ENCODE peak calls at places on chromosomes 1 and 21, in eight cellular contexts. V is testis; I is left ventricle myocardium inferior; D is thoracic aorta; E is neuronal stem cell; G is naive thymus-derived CD4-positive, alpha-beta T cell; K is lower lobe of right lung; O is IMR-90. A is an unnamed sample. For H3K36me3, the result is how much of the 10 kb centered on the place peaks cover.

GRCh38 chr1:73065585-73065984 is 783.2 kb upstream of the NEGR1 start:
- DNase-seq in V (no peak), I (no peak), D (no peak), E (peak), G (no peak), K (no peak), O (no peak), A (no peak)

GRCh38 chr1:209620484-209620879 is 31.7 kb downstream of the LAMB3 start:
- DNase-seq in V (no peak), I (no peak), D (no peak), E (no peak), G (no peak), K (no peak), O (peak), A (peak)

GRCh38 chr21:37921091-37921490 is 4.8 kb upstream of the KCNJ6 start:
- DNase-seq in V (no peak), I (no peak), D (no peak), E (no peak), G (no peak), K (no peak), O (peak), A (no peak)

GRCh38 chr1:12143631-12144155 is 23.1 kb upstream of the TNFRSF1B start:
- DNase-seq in V (peak), I (peak), D (peak), E (no peak), G (no peak), K (peak), O (peak), A (peak)

GRCh38 chr1:91569411-91570104 is 68.9 kb downstream of the CDC7 start:
- DNase-seq in V (peak), I (peak), D (peak), E (no peak), G (no peak), K (peak), O (peak), A (peak)

GRCh38 chr1:234778215-234779159 is 168.5 kb upstream of the IRF2BP2 start:
- DNase-seq in V (no peak), I (no peak), D (no peak), E (no peak), G (no peak), K (peak), O (no peak), A (no peak)

GRCh38 chr1:244545511-244545910 is 84.4 kb downstream of the CATSPERE start:
- DNase-seq in V (no peak), I (no peak), D (no peak), E (no peak), G (no peak), K (no peak), O (no peak), A (no peak)

GRCh38 chr1:234324668-234325225 is 48.5 kb upstream of the COA6 start:
- DNase-seq in V (no peak), I (no peak), D (no peak), E (no peak), G (no peak), K (no peak), O (no peak), A (no peak)

GRCh38 chr1:110060034-110060661 is 10.3 kb downstream of the ALX3 start:
- DNase-seq in V (peak), I (no peak), D (no peak), E (no peak), G (peak), K (peak), O (no peak), A (peak)

GRCh38 chr1:5721634-5722215 is 270.5 kb downstream of the NPHP4 start:
- DNase-seq in V (peak), I (no peak), D (no peak), E (no peak), G (no peak), K (peak), O (no peak), A (no peak)

GRCh38 chr1:3327936-3328590 is 126.4 kb upstream of the ARHGEF16 start:
- DNase-seq in V (no peak), I (peak), D (no peak), E (no peak), G (no peak), K (no peak), O (no peak), A (no peak)

GRCh38 chr1:34867421-34867820 is 7.9 kb upstream of the SMIM12 start:
- DNase-seq in V (no peak), I (no peak), D (no peak), E (no peak), G (no peak), K (no peak), O (no peak), A (no peak)

GRCh38 chr1:220891221-220892085 is 12.2 kb downstream of the HLX start:
- DNase-seq in V (no peak), I (no peak), D (no peak), E (no peak), G (no peak), K (no peak), O (no peak), A (no peak)

GRCh38 chr1:62753031-62753965 is 30.6 kb upstream of the ATG4C start:
- DNase-seq in V (no peak), I (no peak), D (no peak), E (no peak), G (no peak), K (no peak), O (no peak), A (no peak)

DNA sequence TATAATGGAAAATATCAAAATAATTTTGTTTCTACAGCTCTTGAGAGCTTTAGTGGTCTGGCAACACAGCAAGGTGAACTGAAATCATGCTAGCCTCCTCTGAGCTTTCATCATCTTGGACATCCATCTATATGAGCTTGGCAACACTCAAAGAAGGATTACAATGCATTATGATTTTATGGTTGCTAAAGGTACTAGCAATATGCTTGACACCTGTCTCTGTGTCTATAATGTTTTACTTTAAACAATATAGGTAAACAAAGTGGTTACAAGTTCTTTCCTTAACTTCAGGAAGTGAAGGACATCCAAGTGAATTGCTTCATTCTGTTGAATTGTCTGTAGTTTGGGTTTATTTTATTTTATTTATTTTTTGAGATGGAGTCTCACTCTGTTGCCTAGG is 203.7 kb upstream of the RRP15 start:
- DNase-seq in V (no peak), I (no peak), D (no peak), E (no peak), G (no peak), K (no peak), O (no peak), A (no peak)
- H3K36me3 ChIP-seq in V (under half), I (under half), D (under half), E (under half), G (under half), K (under half), O (under half), A (under half)

GRCh38 chr1:173753830-173754229 is 39.0 kb downstream of the KLHL20 start:
- DNase-seq in V (no peak), I (no peak), D (no peak), E (no peak), G (no peak), K (no peak), O (no peak), A (no peak)
- H3K36me3 ChIP-seq in V (under half), I (half or more), D (under half), E (under half), G (under half), K (half or more), O (under half), A (under half)

GRCh38 chr1:31324093-31324492 is 27.3 kb downstream of the ZCCHC17 start:
- DNase-seq in V (no peak), I (no peak), D (no peak), E (no peak), G (no peak), K (no peak), O (no peak), A (no peak)

GRCh38 chr1:31315902-31316301 is 19.1 kb downstream of the ZCCHC17 start:
- DNase-seq in V (no peak), I (no peak), D (no peak), E (no peak), G (no peak), K (no peak), O (no peak), A (no peak)

GRCh38 chr1:31318146-31318545 is 21.3 kb downstream of the ZCCHC17 start:
- DNase-seq in V (no peak), I (no peak), D (no peak), E (no peak), G (no peak), K (no peak), O (no peak), A (no peak)
- H3K36me3 ChIP-seq in V (under half), I (half or more), D (under half), E (under half), G (under half), K (half or more), O (under half), A (under half)

GRCh38 chr1:116394270-116394669 is 21.2 kb downstream of the ATP1A1 start:
- DNase-seq in V (no peak), I (no peak), D (no peak), E (no peak), G (no peak), K (no peak), O (no peak), A (no peak)

GRCh38 chr1:116396769-116397168 is 23.7 kb downstream of the ATP1A1 start:
- DNase-seq in V (no peak), I (no peak), D (no peak), E (no peak), G (no peak), K (no peak), O (no peak), A (no peak)

GRCh38 chr1:116393792-116394191 is 20.7 kb downstream of the ATP1A1 start:
- DNase-seq in V (no peak), I (no peak), D (no peak), E (no peak), G (no peak), K (no peak), O (no peak), A (no peak)

GRCh38 chr1:116400780-116401179 is 27.7 kb downstream of the ATP1A1 start:
- DNase-seq in V (no peak), I (no peak), D (no peak), E (no peak), G (no peak), K (no peak), O (no peak), A (no peak)

GRCh38 chr1:116397728-116398127 is 24.7 kb downstream of the ATP1A1 start:
- DNase-seq in V (no peak), I (no peak), D (no peak), E (no peak), G (no peak), K (no peak), O (no peak), A (no peak)
- H3K36me3 ChIP-seq in V (under half), I (half or more), D (half or more), E (half or more), G (half or more), K (half or more), O (half or more), A (under half)

DNA sequence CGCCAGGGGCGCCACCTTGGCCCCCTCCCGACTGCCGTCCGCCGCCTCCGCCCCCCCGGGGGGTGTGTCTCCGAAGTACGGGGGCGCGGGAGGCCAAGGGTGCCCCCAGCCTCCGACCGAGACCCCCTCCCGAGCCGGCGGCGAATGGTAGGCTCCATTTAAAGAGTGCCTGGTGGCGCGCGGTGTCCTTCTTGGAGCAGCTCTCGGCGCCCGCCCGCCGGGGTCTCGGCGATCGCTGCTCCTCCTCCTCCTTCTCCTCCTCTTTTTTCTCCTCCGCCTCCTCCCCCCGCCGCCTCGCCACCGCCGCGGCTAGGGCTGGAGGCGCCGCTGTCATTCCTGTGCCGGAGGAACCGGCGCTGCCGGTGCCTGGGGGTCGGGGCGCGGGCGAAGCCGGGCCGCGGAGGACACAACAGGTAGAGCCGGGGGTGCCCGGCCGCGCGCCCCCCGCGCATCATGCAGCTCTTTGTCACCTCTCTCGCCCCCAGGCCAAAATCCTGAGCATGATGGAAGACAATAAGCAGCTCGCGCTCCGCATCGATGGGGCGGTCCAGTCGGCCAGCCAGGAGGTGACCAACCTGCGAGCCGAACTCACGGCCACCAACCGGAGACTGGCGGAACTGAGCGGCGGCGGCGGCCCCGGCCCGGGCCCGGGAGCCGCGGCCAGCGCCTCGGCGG is at the start of gene KAZN:
- DNase-seq in V (peak), I (peak), D (no peak), E (peak), G (no peak), K (peak), O (no peak), A (no peak)
- H3K36me3 ChIP-seq in V (under half), I (under half), D (under half), E (under half), G (under half), K (under half), O (under half), A (under half)

A was measured in bronchial epithelial cell.